ENCODE peak calls at places on chromosomes 16 and 17, in seven cellular contexts. One of them, this sample, is unnamed.

GRCh38 chr17:78374631-78375274 is 3.7 kb upstream of the PGS1 start:
- DNase-seq in H54: no peak
- DNase-seq in stimulated activated naive B cell treated with anti-CD40 and anti-IgM and Interleukin-4, amounts not matched to agents 10 μg/mL and 1 μg/mL and 100 μg/mL, for 72 hours: no peak
- DNase-seq in Caki2: peak; percentile 73
- DNase-seq in AG09309: no peak
- DNase-seq in GM04504: no peak
- DNase-seq in G401: no peak
- DNase-seq in this sample: no peak

GRCh38 chr17:81570896-81571453 is 18.8 kb upstream of the FAAP100 start:
- DNase-seq in H54: no peak
- DNase-seq in stimulated activated naive B cell treated with anti-CD40 and anti-IgM and Interleukin-4, amounts not matched to agents 10 μg/mL and 1 μg/mL and 100 μg/mL, for 72 hours: no peak
- DNase-seq in Caki2: no peak
- DNase-seq in AG09309: no peak
- DNase-seq in GM04504: no peak
- DNase-seq in G401: no peak
- DNase-seq in this sample: no peak

GRCh38 chr17:9285602-9286001 is 264.3 kb downstream of the NTN1 start:
- DNase-seq in H54: no peak
- DNase-seq in stimulated activated naive B cell treated with anti-CD40 and anti-IgM and Interleukin-4, amounts not matched to agents 10 μg/mL and 1 μg/mL and 100 μg/mL, for 72 hours: no peak
- DNase-seq in Caki2: no peak
- DNase-seq in AG09309: no peak
- DNase-seq in GM04504: no peak
- DNase-seq in G401: no peak
- DNase-seq in this sample: no peak

GRCh38 chr17:7207120-7208001 is 12.3 kb downstream of the DLG4 start:
- DNase-seq in H54: no peak
- DNase-seq in stimulated activated naive B cell treated with anti-CD40 and anti-IgM and Interleukin-4, amounts not matched to agents 10 μg/mL and 1 μg/mL and 100 μg/mL, for 72 hours: no peak
- DNase-seq in Caki2: no peak
- DNase-seq in AG09309: no peak
- DNase-seq in GM04504: no peak
- DNase-seq in G401: peak; percentile 66
- DNase-seq in this sample: peak; percentile 80

GRCh38 chr17:73338050-73338491 is 26.3 kb upstream of the CDC42EP4 start:
- DNase-seq in H54: no peak
- DNase-seq in stimulated activated naive B cell treated with anti-CD40 and anti-IgM and Interleukin-4, amounts not matched to agents 10 μg/mL and 1 μg/mL and 100 μg/mL, for 72 hours: no peak
- DNase-seq in Caki2: peak; percentile 25
- DNase-seq in AG09309: no peak
- DNase-seq in GM04504: peak; percentile 64
- DNase-seq in G401: no peak
- DNase-seq in this sample: peak; percentile 50

GRCh38 chr16:9409753-9410493 is 318.5 kb downstream of the HAPSTR1 start:
- DNase-seq in H54: no peak
- DNase-seq in stimulated activated naive B cell treated with anti-CD40 and anti-IgM and Interleukin-4, amounts not matched to agents 10 μg/mL and 1 μg/mL and 100 μg/mL, for 72 hours: no peak
- DNase-seq in Caki2: no peak
- DNase-seq in AG09309: no peak
- DNase-seq in GM04504: no peak
- DNase-seq in G401: no peak
- DNase-seq in this sample: no peak

GRCh38 chr17:2705263-2705662 is 6.3 kb downstream of the CLUH start:
- DNase-seq in H54: peak; percentile 78
- DNase-seq in stimulated activated naive B cell treated with anti-CD40 and anti-IgM and Interleukin-4, amounts not matched to agents 10 μg/mL and 1 μg/mL and 100 μg/mL, for 72 hours: no peak
- DNase-seq in Caki2: peak; percentile 53
- DNase-seq in AG09309: no peak
- DNase-seq in GM04504: no peak
- DNase-seq in G401: no peak
- DNase-seq in this sample: no peak

GRCh38 chr17:9003355-9004131 is 17.8 kb upstream of the NTN1 start:
- DNase-seq in H54: no peak
- DNase-seq in stimulated activated naive B cell treated with anti-CD40 and anti-IgM and Interleukin-4, amounts not matched to agents 10 μg/mL and 1 μg/mL and 100 μg/mL, for 72 hours: no peak
- DNase-seq in Caki2: no peak
- DNase-seq in AG09309: no peak
- DNase-seq in GM04504: no peak
- DNase-seq in G401: no peak
- DNase-seq in this sample: no peak

GRCh38 chr17:19387921-19388521 is 1.0 kb upstream of the MFAP4 start:
- DNase-seq in H54: no peak
- DNase-seq in stimulated activated naive B cell treated with anti-CD40 and anti-IgM and Interleukin-4, amounts not matched to agents 10 μg/mL and 1 μg/mL and 100 μg/mL, for 72 hours: no peak
- DNase-seq in Caki2: no peak
- DNase-seq in AG09309: peak; percentile 40
- DNase-seq in GM04504: peak; percentile 82
- DNase-seq in G401: peak; percentile 55
- DNase-seq in this sample: peak; percentile 44

GRCh38 chr16:15916323-15916722 is 27.9 kb upstream of the CEP20 start:
- DNase-seq in H54: no peak
- DNase-seq in stimulated activated naive B cell treated with anti-CD40 and anti-IgM and Interleukin-4, amounts not matched to agents 10 μg/mL and 1 μg/mL and 100 μg/mL, for 72 hours: no peak
- DNase-seq in Caki2: no peak
- DNase-seq in AG09309: no peak
- DNase-seq in GM04504: no peak
- DNase-seq in G401: no peak
- DNase-seq in this sample: no peak

GRCh38 chr17:57577751-57578607 is 167.1 kb downstream of the CCDC182 start:
- DNase-seq in H54: no peak
- DNase-seq in stimulated activated naive B cell treated with anti-CD40 and anti-IgM and Interleukin-4, amounts not matched to agents 10 μg/mL and 1 μg/mL and 100 μg/mL, for 72 hours: no peak
- DNase-seq in Caki2: no peak
- DNase-seq in AG09309: no peak
- DNase-seq in GM04504: no peak
- DNase-seq in G401: no peak
- DNase-seq in this sample: no peak

GRCh38 chr17:732788-733720 is 658 bp downstream of the TLCD3A start:
- DNase-seq in H54: no peak
- DNase-seq in stimulated activated naive B cell treated with anti-CD40 and anti-IgM and Interleukin-4, amounts not matched to agents 10 μg/mL and 1 μg/mL and 100 μg/mL, for 72 hours: no peak
- DNase-seq in Caki2: peak; percentile 50
- DNase-seq in AG09309: no peak
- DNase-seq in GM04504: no peak
- DNase-seq in G401: peak; percentile 67
- DNase-seq in this sample: peak; percentile 50

GRCh38 chr17:17367931-17368330 is 64.8 kb downstream of the NT5M start:
- DNase-seq in H54: no peak
- DNase-seq in stimulated activated naive B cell treated with anti-CD40 and anti-IgM and Interleukin-4, amounts not matched to agents 10 μg/mL and 1 μg/mL and 100 μg/mL, for 72 hours: no peak
- DNase-seq in Caki2: no peak
- DNase-seq in AG09309: no peak
- DNase-seq in GM04504: no peak
- DNase-seq in G401: no peak
- DNase-seq in this sample: no peak

GRCh38 chr16:68364601-68364998 is 53.8 kb downstream of the PRMT7 start:
- DNase-seq in H54: no peak
- DNase-seq in stimulated activated naive B cell treated with anti-CD40 and anti-IgM and Interleukin-4, amounts not matched to agents 10 μg/mL and 1 μg/mL and 100 μg/mL, for 72 hours: no peak
- DNase-seq in Caki2: no peak
- DNase-seq in AG09309: no peak
- DNase-seq in GM04504: no peak
- DNase-seq in G401: no peak
- DNase-seq in this sample: no peak

GRCh38 chr17:63140255-63140654 is 174.2 kb downstream of the TANC2 start:
- DNase-seq in H54: no peak
- DNase-seq in stimulated activated naive B cell treated with anti-CD40 and anti-IgM and Interleukin-4, amounts not matched to agents 10 μg/mL and 1 μg/mL and 100 μg/mL, for 72 hours: peak; percentile 17
- DNase-seq in Caki2: no peak
- DNase-seq in AG09309: no peak
- DNase-seq in GM04504: peak; percentile 17
- DNase-seq in G401: no peak
- DNase-seq in this sample: no peak

GRCh38 chr17:61647044-61647443 is 56.0 kb upstream of the NACA2 start:
- DNase-seq in H54: peak; percentile 10
- DNase-seq in stimulated activated naive B cell treated with anti-CD40 and anti-IgM and Interleukin-4, amounts not matched to agents 10 μg/mL and 1 μg/mL and 100 μg/mL, for 72 hours: no peak
- DNase-seq in Caki2: no peak
- DNase-seq in AG09309: no peak
- DNase-seq in GM04504: peak; percentile 5
- DNase-seq in G401: no peak
- DNase-seq in this sample: no peak

GRCh38 chr17:20925091-20925490 is 117.7 kb downstream of the USP22 start:
- DNase-seq in H54: no peak
- DNase-seq in stimulated activated naive B cell treated with anti-CD40 and anti-IgM and Interleukin-4, amounts not matched to agents 10 μg/mL and 1 μg/mL and 100 μg/mL, for 72 hours: no peak
- DNase-seq in Caki2: no peak
- DNase-seq in AG09309: no peak
- DNase-seq in GM04504: no peak
- DNase-seq in G401: no peak
- DNase-seq in this sample: no peak

This sample was measured in cerebellum.